ENCODE peak calls at places on chromosome 20, in eight cellular contexts. W, N, P, E, F, V, A and Z are unnamed samples.

GRCh38 chr20:56989516-56989915 is 276.9 kb downstream of the BMP7 start:
- DNase-seq in W (no peak), N (no peak), P (no peak), E (no peak), F (no peak), V (no peak), A (no peak), Z (no peak)

GRCh38 chr20:47360207-47360488 is 3.6 kb upstream of the ZMYND8 start:
- DNase-seq in W (no peak), N (no peak), P (no peak), E (peak), F (no peak), V (peak), A (no peak), Z (no peak)

GRCh38 chr20:46557231-46557956 is 6.9 kb upstream of the OCSTAMP start:
- DNase-seq in W (no peak), N (no peak), P (no peak), E (peak), F (no peak), V (no peak), A (no peak), Z (no peak)

GRCh38 chr20:23205656-23206055 is 119.5 kb upstream of the CD93 start:
- DNase-seq in W (peak), N (no peak), P (peak), E (peak), F (no peak), V (peak), A (no peak), Z (no peak)

GRCh38 chr20:33415948-33416347 is 14.6 kb upstream of the CDK5RAP1 start:
- DNase-seq in W (peak), N (no peak), P (no peak), E (peak), F (no peak), V (no peak), A (no peak), Z (no peak)

GRCh38 chr20:59371429-59371828 is 71.0 kb downstream of the EDN3 start:
- DNase-seq in W (no peak), N (no peak), P (no peak), E (no peak), F (no peak), V (no peak), A (no peak), Z (no peak)

GRCh38 chr20:25213566-25214415 is 18.3 kb downstream of the ENTPD6 start:
- DNase-seq in W (no peak), N (no peak), P (no peak), E (no peak), F (no peak), V (no peak), A (no peak), Z (no peak)

GRCh38 chr20:16801919-16802651 is 53.9 kb downstream of the OTOR start:
- DNase-seq in W (peak), N (peak), P (peak), E (peak), F (peak), V (no peak), A (no peak), Z (peak)

GRCh38 chr20:16158090-16158975 is 414.9 kb downstream of the KIF16B start:
- DNase-seq in W (no peak), N (no peak), P (no peak), E (no peak), F (peak), V (no peak), A (no peak), Z (no peak)

GRCh38 chr20:20843982-20844381 is 131.5 kb upstream of the RALGAPA2 start:
- DNase-seq in W (no peak), N (no peak), P (no peak), E (no peak), F (no peak), V (no peak), A (no peak), Z (no peak)

GRCh38 chr20:58841539-58842264 is 9.0 kb downstream of the GNAS-AS1 start:
- DNase-seq in W (no peak), N (no peak), P (no peak), E (no peak), F (no peak), V (no peak), A (no peak), Z (no peak)

GRCh38 chr20:11807070-11807741 is 110.5 kb upstream of the BTBD3 start:
- DNase-seq in W (no peak), N (no peak), P (no peak), E (peak), F (no peak), V (no peak), A (no peak), Z (no peak)

DNA sequence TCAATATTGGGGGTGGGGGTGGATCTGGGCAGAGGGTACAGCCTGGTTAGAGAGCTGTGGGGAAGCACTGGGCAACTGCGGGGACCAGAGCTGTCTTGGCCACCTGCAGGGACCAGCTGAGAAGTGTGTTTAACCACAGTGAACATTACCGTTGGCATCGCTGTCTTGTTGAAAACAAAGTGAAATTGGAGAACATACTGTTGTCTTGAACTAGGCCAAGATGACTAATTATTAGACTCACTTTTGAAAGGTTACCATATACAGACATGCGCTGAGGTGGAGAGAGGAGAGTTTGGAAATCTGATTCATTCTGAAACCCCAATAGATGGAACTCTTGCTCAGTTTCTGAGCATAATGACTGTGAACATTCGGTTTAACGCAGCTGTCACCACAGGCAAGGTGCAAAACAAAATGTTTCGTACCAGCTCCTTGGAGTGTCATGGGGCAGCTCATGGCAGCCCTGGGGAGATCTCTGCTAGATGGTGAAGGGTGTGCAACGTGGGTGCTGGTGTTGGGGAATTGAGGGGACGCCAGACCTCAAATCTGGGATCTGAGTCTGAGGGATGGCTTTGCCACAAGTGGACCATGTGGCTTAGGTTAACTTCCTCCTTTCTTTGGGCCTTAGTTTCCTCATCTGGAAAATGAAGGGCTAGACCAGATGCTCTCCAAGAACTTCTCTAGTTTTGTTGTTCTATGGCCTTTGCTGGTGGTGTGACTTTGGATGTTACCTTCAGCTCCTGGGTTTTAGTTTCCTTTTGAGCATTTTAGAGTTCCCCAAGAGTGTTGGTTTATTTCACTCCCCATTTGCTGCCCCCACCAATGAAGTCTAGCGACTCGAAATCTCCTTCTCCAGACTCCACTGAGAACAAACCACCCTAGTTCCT is 24.6 kb upstream of the GTSF1L start:
- DNase-seq in W (no peak), N (peak), P (no peak), E (peak), F (peak), V (no peak), A (no peak), Z (no peak)
- TF ChIP-seq CTCF in W (no peak), N (no peak), P (no peak), E (no peak), F (no peak), V (no peak), A (no peak), Z (no peak)

GRCh38 chr20:18718129-18718528 is 95.5 kb upstream of the SCP2D1 start:
- DNase-seq in W (no peak), N (no peak), P (no peak), E (no peak), F (no peak), V (no peak), A (no peak), Z (no peak)

GRCh38 chr20:18717062-18717461 is 96.5 kb upstream of the SCP2D1 start:
- DNase-seq in W (no peak), N (no peak), P (no peak), E (no peak), F (no peak), V (no peak), A (no peak), Z (no peak)

GRCh38 chr20:18721716-18722115 is 91.9 kb upstream of the SCP2D1 start:
- DNase-seq in W (no peak), N (no peak), P (no peak), E (no peak), F (no peak), V (no peak), A (no peak), Z (no peak)

GRCh38 chr20:18722381-18722780 is 91.2 kb upstream of the SCP2D1 start:
- DNase-seq in W (no peak), N (no peak), P (no peak), E (no peak), F (no peak), V (no peak), A (no peak), Z (no peak)

GRCh38 chr20:18719426-18719825 is 94.2 kb upstream of the SCP2D1 start:
- DNase-seq in W (no peak), N (no peak), P (no peak), E (peak), F (no peak), V (no peak), A (no peak), Z (no peak)
- TF ChIP-seq CTCF in W (no peak), N (no peak), P (no peak), E (no peak), F (no peak), V (no peak), A (no peak), Z (no peak)

GRCh38 chr20:6157345-6157744 is 34.5 kb upstream of the FERMT1 start:
- DNase-seq in W (no peak), N (no peak), P (no peak), E (no peak), F (no peak), V (no peak), A (no peak), Z (no peak)
- TF ChIP-seq CTCF in W (no peak), N (peak), P (no peak), E (no peak), F (no peak), V (no peak), A (no peak), Z (no peak)

DNA sequence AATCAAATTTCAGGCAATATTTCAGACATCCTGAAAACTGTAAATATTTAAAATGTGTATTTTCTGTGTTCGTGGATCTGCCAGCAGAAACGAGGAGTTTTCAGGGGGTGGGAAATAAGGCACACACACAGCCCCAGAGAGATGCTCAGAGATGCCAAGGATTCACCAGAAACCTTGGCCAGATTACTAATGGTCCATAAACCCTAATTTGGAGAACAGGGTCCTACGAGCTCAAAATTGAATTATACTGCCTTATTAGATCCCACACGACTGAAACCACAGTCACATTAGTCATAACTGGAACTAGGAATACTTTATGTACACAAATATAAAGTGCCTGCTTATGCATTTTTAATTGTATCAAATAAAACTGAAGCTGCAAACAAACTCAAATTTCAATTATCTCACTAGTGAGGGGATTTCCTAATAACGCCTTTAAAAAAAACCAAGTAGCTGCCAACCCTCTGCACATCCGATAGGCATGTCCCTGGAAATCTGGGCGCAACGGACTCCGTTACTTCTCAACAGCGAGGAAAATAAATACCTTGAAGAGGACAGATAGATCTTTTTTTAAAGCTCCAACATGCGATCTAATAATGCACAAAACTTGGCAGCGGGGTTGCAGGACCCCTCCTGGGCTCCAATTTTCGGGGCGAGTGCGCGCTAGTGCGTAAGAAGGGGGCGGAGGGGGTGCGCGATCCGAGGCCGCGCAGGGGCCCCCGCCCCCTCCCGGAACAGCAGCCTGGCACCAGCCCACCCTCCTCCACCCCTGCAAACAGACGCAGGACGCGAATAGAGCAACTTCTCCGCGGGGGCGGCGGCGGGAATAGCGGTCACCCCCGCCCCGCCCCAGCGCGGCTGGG is 887 bp downstream of the CHD6 start:
- DNase-seq in W (peak), N (peak), P (peak), E (peak), F (peak), V (no peak), A (peak), Z (peak)
- TF ChIP-seq CTCF in W (no peak), N (no peak), P (no peak), E (no peak), F (no peak), V (no peak), A (no peak), Z (no peak)

GRCh38 chr20:1392693-1393506 is at the start of gene FKBP1A:
- DNase-seq in W (peak), N (peak), P (peak), E (peak), F (peak), V (peak), A (peak), Z (peak)
- TF ChIP-seq CTCF in W (peak), N (peak), P (peak), E (no peak), F (no peak), V (no peak), A (peak), Z (peak)

GRCh38 chr20:50713677-50714101 is 17.7 kb upstream of the PARD6B start:
- DNase-seq in W (no peak), N (no peak), P (no peak), E (no peak), F (no peak), V (no peak), A (no peak), Z (no peak)
- TF ChIP-seq CTCF in W (peak), N (no peak), P (peak), E (peak), F (no peak), V (no peak), A (no peak), Z (peak)

DNA sequence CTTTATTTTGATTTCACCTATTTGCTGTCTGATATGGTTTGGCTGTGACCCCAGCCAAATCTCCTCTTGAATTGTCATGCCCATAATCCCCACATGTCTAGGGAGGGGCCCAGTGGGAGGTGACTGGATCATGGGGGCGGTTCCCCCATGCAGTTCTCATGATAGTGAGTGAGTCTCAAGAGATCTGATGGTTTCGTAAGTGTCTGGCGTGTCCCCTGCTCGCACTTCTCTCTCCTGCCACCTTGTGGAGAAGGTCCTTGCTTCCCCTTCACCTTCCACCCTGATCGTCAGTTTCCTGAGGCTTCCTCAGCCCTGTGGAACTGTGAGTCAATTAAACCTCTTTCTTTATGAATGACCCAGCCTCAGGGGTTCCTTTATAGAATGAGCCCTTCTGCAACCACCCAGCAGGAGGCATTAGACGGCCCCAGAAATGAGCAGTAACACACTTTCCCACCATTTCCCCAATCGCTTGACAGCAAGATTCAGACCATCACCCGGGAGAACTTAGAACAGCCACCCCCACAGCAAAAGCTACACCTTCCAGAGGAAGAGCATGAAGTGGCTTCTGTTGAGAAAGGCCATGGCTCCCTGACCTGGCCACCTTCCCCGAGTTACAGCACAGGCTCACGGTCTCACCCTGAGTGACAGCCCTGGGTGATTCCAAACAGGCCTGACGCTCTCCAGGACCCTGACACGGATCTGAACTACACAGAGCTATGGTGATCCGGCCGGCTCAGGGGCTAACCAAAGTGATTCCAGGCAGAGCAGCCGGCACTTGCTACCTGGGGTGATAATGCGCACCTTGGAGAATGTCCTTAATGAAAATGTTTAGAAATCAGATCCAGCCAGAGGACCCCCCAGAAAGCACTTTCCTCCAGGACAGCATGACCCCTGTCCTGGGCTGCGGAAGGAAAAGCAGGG is 131.2 kb upstream of the CDH4 start:
- DNase-seq in W (peak), N (no peak), P (no peak), E (peak), F (no peak), V (peak), A (no peak), Z (no peak)
- TF ChIP-seq CTCF in W (peak), N (no peak), P (peak), E (peak), F (peak), V (no peak), A (no peak), Z (peak)